ENCODE peak calls at places on chromosomes 16 and 17, in seven cellular contexts. W is heart right ventricle, H is left lung, B is A549, J is mesendoderm, F is cardiac muscle cell, O is sigmoid colon. E is an unnamed sample. For H3K4me1, the result is how much of the 10 kb centered on the place peaks cover.

GRCh38 chr16:52584354-52584840 is 37.5 kb upstream of the TOX3 start:
- DNase-seq in W (no peak), H (no peak), B (no peak), J (no peak), F (no peak), O (no peak), E (no peak)

GRCh38 chr16:83002351-83003334 is 375.9 kb downstream of the CDH13 start:
- DNase-seq in W (no peak), H (no peak), B (no peak), J (peak), F (peak), O (no peak), E (no peak)

GRCh38 chr17:57862410-57862989 is 12.7 kb upstream of the MRPS23 start:
- DNase-seq in W (no peak), H (no peak), B (no peak), J (no peak), F (no peak), O (no peak), E (no peak)

GRCh38 chr17:38538906-38539305 is 66.8 kb downstream of the SRCIN1 start:
- DNase-seq in W (no peak), H (no peak), B (no peak), J (no peak), F (no peak), O (no peak), E (no peak)

GRCh38 chr17:29574732-29575510 is 6.4 kb downstream of the TP53I13 start:
- DNase-seq in W (no peak), H (no peak), B (no peak), J (no peak), F (no peak), O (peak), E (no peak)

GRCh38 chr17:28433696-28434095 is 27.7 kb upstream of the SLC46A1 start:
- DNase-seq in W (no peak), H (no peak), B (no peak), J (no peak), F (no peak), O (no peak), E (no peak)

GRCh38 chr16:1300664-1301476 is 8.6 kb upstream of the UBE2I start:
- DNase-seq in W (peak), H (peak), B (peak), J (peak), F (peak), O (no peak), E (peak)

GRCh38 chr17:42342242-42343008 is 45.8 kb downstream of the STAT3 start:
- DNase-seq in W (no peak), H (no peak), B (no peak), J (no peak), F (no peak), O (peak), E (no peak)

GRCh38 chr16:11149011-11149616 is 106.9 kb downstream of the SOCS1 start:
- DNase-seq in W (no peak), H (no peak), B (no peak), J (peak), F (no peak), O (no peak), E (no peak)

GRCh38 chr17:62693616-62694415 is 66.3 kb downstream of the MRC2 start:
- DNase-seq in W (no peak), H (no peak), B (no peak), J (no peak), F (no peak), O (no peak), E (no peak)

GRCh38 chr17:48613862-48614694 is 1.0 kb downstream of the HOXB8 start:
- DNase-seq in W (no peak), H (no peak), B (peak), J (peak), F (no peak), O (no peak), E (no peak)

GRCh38 chr17:38343608-38343980 is at the start of gene GPR179:
- DNase-seq in W (no peak), H (no peak), B (no peak), J (no peak), F (no peak), O (no peak), E (no peak)

GRCh38 chr16:67468731-67469130 is 12.2 kb downstream of the ATP6V0D1 start:
- DNase-seq in W (no peak), H (no peak), B (no peak), J (no peak), F (no peak), O (no peak), E (no peak)

GRCh38 chr17:83067718-83068261 is 11.6 kb upstream of the METRNL start:
- DNase-seq in W (no peak), H (peak), B (peak), J (no peak), F (peak), O (peak), E (no peak)

GRCh38 chr16:53457670-53458069 is 23.4 kb downstream of the RBL2 start:
- DNase-seq in W (no peak), H (no peak), B (no peak), J (peak), F (no peak), O (no peak), E (no peak)

GRCh38 chr17:82014971-82015310 is 7.7 kb downstream of the CENPX start:
- DNase-seq in W (no peak), H (no peak), B (no peak), J (no peak), F (no peak), O (no peak), E (no peak)
- H3K4me1 ChIP-seq in W (under half), H (under half), B (under half), J (under half), F (under half), O (under half), E (under half)

GRCh38 chr16:3949946-3950342 is 69.4 kb upstream of the CREBBP start:
- DNase-seq in W (no peak), H (no peak), B (no peak), J (no peak), F (no peak), O (no peak), E (no peak)
- H3K27ac ChIP-seq in W (peak), H (peak), B (peak), J (no peak), F (no peak), O (peak), E (peak)

GRCh38 chr16:56192971-56193936 is 2.0 kb downstream of the GNAO1 start:
- DNase-seq in W (no peak), H (no peak), B (no peak), J (peak), F (no peak), O (no peak), E (no peak)
- H3K4me1 ChIP-seq in W (under half), H (under half), B (under half), J (under half), F (under half), O (half or more), E (under half)

GRCh38 chr17:72416054-72416691 is 295.4 kb downstream of the SOX9 start:
- DNase-seq in W (no peak), H (no peak), B (no peak), J (no peak), F (peak), O (no peak), E (no peak)
- H3K27ac ChIP-seq in W (no peak), H (no peak), B (peak), J (no peak), F (no peak), O (no peak), E (no peak)

GRCh38 chr17:37098910-37099664 is 150.3 kb downstream of the AATF start:
- DNase-seq in W (no peak), H (no peak), B (no peak), J (no peak), F (no peak), O (no peak), E (no peak)
- H3K4me1 ChIP-seq in W (under half), H (under half), B (under half), J (under half), F (under half), O (under half), E (under half)

DNA sequence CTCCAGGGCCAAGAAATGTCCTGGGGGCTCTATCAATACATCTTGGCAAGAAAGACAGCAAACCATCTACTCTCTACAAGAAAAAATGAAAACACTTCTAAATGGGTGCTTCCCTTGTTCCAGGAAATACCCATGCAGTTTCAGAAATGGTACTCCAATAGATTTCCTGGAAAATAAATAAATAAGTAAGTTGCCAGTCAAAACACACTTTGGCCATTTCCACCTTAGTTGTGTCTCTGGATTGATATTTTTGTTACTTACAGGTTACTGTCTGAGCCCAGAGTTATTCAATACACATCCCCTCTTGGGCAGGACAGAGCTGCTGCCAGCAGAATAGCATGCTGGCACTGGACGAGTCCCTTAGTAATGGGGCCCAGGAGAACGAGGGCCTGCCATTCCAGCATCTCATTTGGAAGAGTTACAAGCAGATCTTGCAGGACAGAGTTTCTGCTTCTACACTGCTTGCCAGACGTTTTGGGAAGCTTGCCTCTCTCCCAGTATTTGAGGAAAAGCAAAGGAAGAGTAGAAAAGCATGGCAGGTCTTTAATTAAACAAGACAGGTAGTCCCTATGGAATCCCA is 100.5 kb downstream of the SMG6 start:
- DNase-seq in W (no peak), H (no peak), B (no peak), J (no peak), F (no peak), O (no peak), E (no peak)
- H3K27ac ChIP-seq in W (peak), H (no peak), B (no peak), J (no peak), F (peak), O (no peak), E (no peak)

E was measured in testis.